ENCODE peak calls at places on chromosomes 6 and 20, in seven cellular contexts. E is K562, F is transverse colon, R is ovary, W is A549, C is H1, S is upper lobe of left lung. B is an unnamed sample.
A peak's percentile ranks its signal among the peaks of the same experiment; 100 is the strongest.

GRCh38 chr6:169933251-169933821 is 181.9 kb downstream of the ERMARD start:
- DNase-seq in C (no peak), S (peak; percentile 18), F (peak; percentile 23), W (no peak), E (no peak), R (no peak), B (peak; percentile 87)

GRCh38 chr6:31908791-31909190 is 6.9 kb upstream of the ZBTB12 start:
- DNase-seq in E (no peak), C (no peak), W (peak; percentile 35), S (no peak), F (no peak), R (no peak), B (no peak)

GRCh38 chr6:27091661-27092315 is 155.7 kb upstream of the PRSS16 start:
- DNase-seq in E (peak; percentile 59), W (peak; percentile 88), C (peak; percentile 72), S (peak; percentile 47), R (no peak), F (no peak), B (no peak)

GRCh38 chr6:157323924-157324276 is 581 bp upstream of the TMEM242 start:
- DNase-seq in W (peak; percentile 71), R (peak; percentile 78), F (peak; percentile 75), C (peak; percentile 79), S (peak; percentile 87), E (peak; percentile 65), B (peak; percentile 94)

GRCh38 chr6:75290558-75290957 is 6.0 kb upstream of the TMEM30A start:
- DNase-seq in C (no peak), S (no peak), W (no peak), R (no peak), F (no peak), E (no peak), B (no peak)

GRCh38 chr6:39217177-39217864 is 12.0 kb downstream of the KCNK5 start:
- DNase-seq in S (no peak), R (no peak), W (peak; percentile 45), E (no peak), F (peak; percentile 78), C (no peak), B (no peak)

GRCh38 chr6:143941852-143942627 is 66.0 kb downstream of the PLAGL1 start:
- DNase-seq in E (peak; percentile 75), W (peak; percentile 75), C (peak; percentile 83), R (peak; percentile 27), S (peak; percentile 37), F (peak; percentile 69), B (no peak)

GRCh38 chr6:167232355-167232754 is 58.8 kb upstream of the UNC93A start:
- DNase-seq in F (no peak), R (no peak), W (no peak), E (no peak), S (no peak), C (peak; percentile 11), B (no peak)

GRCh38 chr6:54173084-54173483 is 61.8 kb downstream of the MLIP start:
- DNase-seq in R (no peak), W (no peak), C (no peak), S (no peak), E (no peak), F (no peak), B (no peak)

GRCh38 chr20:7113577-7114466 is 346.3 kb downstream of the BMP2 start:
- DNase-seq in S (no peak), R (no peak), W (peak; percentile 36), E (no peak), C (peak; percentile 64), F (no peak), B (no peak)

GRCh38 chr6:128570439-128571063 is 50.2 kb upstream of the PTPRK start:
- DNase-seq in C (no peak), W (no peak), E (no peak), S (no peak), R (no peak), F (no peak), B (no peak)

GRCh38 chr20:57435105-57435497 is 43.9 kb downstream of the RBM38 start:
- DNase-seq in S (no peak), R (no peak), C (no peak), F (no peak), W (no peak), E (no peak), B (no peak)

GRCh38 chr6:53065266-53066058 is at the start of gene FBXO9:
- DNase-seq in E (peak; percentile 84), S (peak; percentile 95), R (peak; percentile 76), F (peak; percentile 70), C (peak; percentile 82), W (peak; percentile 58), B (no peak)
- TF ChIP-seq POLR2A in E (peak; percentile 76), S (no peak), R (peak; percentile 21), F (peak; percentile 63), C (peak; percentile 69), W (peak; percentile 82), B (peak; percentile 4)

GRCh38 chr6:46118836-46119235 is 11.0 kb upstream of the ENPP4 start:
- DNase-seq in W (no peak), S (no peak), E (no peak), R (no peak), C (no peak), F (no peak), B (no peak)

GRCh38 chr6:46115634-46116033 is 14.2 kb upstream of the ENPP4 start:
- DNase-seq in R (no peak), C (no peak), F (no peak), E (no peak), W (no peak), S (no peak), B (no peak)

GRCh38 chr6:46116289-46116688 is 13.5 kb upstream of the ENPP4 start:
- DNase-seq in C (no peak), S (no peak), R (no peak), E (no peak), F (no peak), W (no peak), B (no peak)

GRCh38 chr6:46113370-46113769 is 16.4 kb upstream of the ENPP4 start:
- DNase-seq in W (no peak), F (peak; percentile 65), C (peak; percentile 45), S (no peak), R (no peak), E (no peak), B (no peak)
- TF ChIP-seq EP300 in W (no peak), F (no peak), C (no peak), S (no peak), R (no peak), E (no peak), B (no peak)

GRCh38 chr20:1391640-1392442 is 1.0 kb downstream of the FKBP1A start:
- DNase-seq in E (peak; percentile 32), R (no peak), C (no peak), S (no peak), W (no peak), F (no peak), B (peak; percentile 85)

GRCh38 chr20:1393507-1393882 is 641 bp upstream of the FKBP1A start:
- DNase-seq in W (no peak), S (no peak), C (no peak), R (no peak), E (no peak), F (no peak), B (peak; percentile 83)

GRCh38 chr20:1390552-1391403 is 2.1 kb downstream of the FKBP1A start:
- DNase-seq in R (no peak), W (no peak), F (no peak), E (no peak), S (peak; percentile 10), C (no peak), B (peak; percentile 72)

GRCh38 chr20:1392443-1392692 is 486 bp downstream of the FKBP1A start:
- DNase-seq in E (no peak), F (peak; percentile 34), C (no peak), R (no peak), W (no peak), S (no peak), B (no peak)

DNA sequence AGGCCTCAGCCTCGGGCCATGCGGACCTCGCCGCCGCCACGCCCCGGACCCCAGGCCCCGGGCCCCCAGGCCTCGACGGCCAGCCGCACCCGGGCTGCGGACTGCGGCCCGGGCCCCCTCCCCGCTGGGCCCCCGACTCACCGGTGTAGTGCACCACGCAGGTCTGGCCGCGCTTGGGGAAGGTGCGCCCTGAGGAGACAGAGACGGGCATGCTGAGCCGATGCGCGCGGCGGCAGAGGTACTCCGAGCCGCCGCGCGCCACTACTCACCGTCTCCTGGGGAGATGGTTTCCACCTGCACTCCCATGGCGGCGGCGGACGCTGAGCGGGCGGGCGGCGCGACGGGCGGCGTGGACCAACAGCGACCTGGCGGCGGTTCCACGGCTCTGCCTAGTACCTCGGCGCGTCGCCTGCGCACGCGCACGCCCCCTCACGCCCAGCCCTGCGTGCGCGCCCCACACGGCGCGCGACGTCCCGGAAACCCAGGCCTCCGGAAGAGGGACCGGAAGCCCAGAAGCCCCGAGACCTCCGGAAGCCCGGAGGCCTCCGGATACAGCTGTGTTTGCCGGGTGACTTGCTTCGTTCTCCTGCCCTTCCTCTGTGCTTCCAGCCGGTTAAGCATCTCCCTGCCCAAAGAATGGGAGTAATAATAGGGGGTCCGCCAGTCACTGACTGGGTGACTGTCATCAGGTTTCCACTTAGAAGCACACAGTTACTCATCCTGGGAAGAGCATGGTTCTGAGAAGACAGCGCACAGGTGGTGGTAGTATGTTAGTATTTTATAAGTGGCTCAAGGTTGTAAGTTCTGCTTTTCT is at the start of gene FKBP1A:
- DNase-seq in R (peak; percentile 90), S (peak; percentile 99), E (peak; percentile 92), C (peak; percentile 85), F (peak; percentile 93), W (peak; percentile 91), B (peak; percentile 96)
- TF ChIP-seq POLR2A in R (peak; percentile 88), S (peak; percentile 58), E (peak; percentile 54), C (peak; percentile 36), F (peak; percentile 81), W (peak; percentile 91), B (peak; percentile 48)

GRCh38 chr20:19847383-19847782 is 89.3 kb downstream of the RIN2 start:
- DNase-seq in E (no peak), F (no peak), W (no peak), S (no peak), C (no peak), R (no peak), B (no peak)

GRCh38 chr20:19855426-19855825 is 97.4 kb downstream of the RIN2 start:
- DNase-seq in W (no peak), S (no peak), R (no peak), C (no peak), F (no peak), E (no peak), B (no peak)

GRCh38 chr20:19850190-19850533 is 92.1 kb downstream of the RIN2 start:
- DNase-seq in F (no peak), E (no peak), W (no peak), R (peak; percentile 26), S (no peak), C (no peak), B (no peak)

GRCh38 chr20:19849341-19850189 is 91.5 kb downstream of the RIN2 start:
- DNase-seq in C (no peak), E (no peak), F (no peak), R (no peak), W (no peak), S (no peak), B (no peak)

DNA sequence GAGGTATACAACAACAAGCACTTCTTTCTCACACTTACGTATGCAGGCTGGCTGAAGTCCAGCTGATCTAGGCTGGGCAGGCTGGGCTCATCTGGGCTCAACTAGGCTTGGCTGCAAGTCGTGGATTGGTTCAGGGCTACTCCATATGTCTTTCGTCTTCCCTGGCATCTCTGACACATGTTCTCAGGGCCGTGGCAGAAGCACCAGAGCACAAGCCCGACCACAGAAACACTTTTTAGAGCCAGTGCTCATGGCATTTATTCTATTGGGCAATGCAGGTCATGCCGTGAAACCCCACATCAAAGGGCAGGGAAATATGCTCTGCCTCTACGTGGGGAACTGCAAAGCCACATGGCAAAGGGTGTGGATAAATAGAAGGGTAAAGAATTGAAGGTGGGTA is 93.8 kb downstream of the RIN2 start:
- DNase-seq in C (no peak), S (no peak), R (no peak), W (no peak), F (no peak), E (no peak), B (no peak)
- TF ChIP-seq EP300 in C (no peak), S (no peak), R (no peak), W (no peak), F (no peak), E (no peak), B (no peak)